ENCODE peak calls at places on chromosomes 6 and 20, in nine cellular contexts. Y is HS-27A, R is iris pigment epithelial cell, C is H54, N is lower lobe of right lung, H is GM12892, Z is LNCaP clone FGC, I is bronchial epithelial cell, K is GM23338. G is an unnamed sample.

GRCh38 chr6:106939848-106940247 is 34.7 kb downstream of the CD24 start:
- DNase-seq in N (no peak), C (no peak), I (no peak), R (no peak), Y (no peak), H (no peak), K (no peak), Z (no peak), G (peak)

GRCh38 chr6:170271771-170272314 is 19.0 kb downstream of the DLL1 start:
- DNase-seq in Z (no peak), N (peak), C (no peak), I (no peak), K (no peak), Y (no peak), R (no peak), H (peak), G (peak)

GRCh38 chr6:76706086-76706485 is 633.6 kb upstream of the IMPG1 start:
- DNase-seq in H (no peak), C (no peak), R (no peak), Z (no peak), Y (no peak), I (peak), K (no peak), N (no peak), G (no peak)

GRCh38 chr6:43491750-43492661 is 14.6 kb downstream of the TJAP1 start:
- DNase-seq in Z (no peak), C (peak), Y (peak), R (peak), N (peak), I (peak), H (no peak), K (no peak), G (no peak)

GRCh38 chr6:125923371-125923877 is 33.1 kb upstream of the HINT3 start:
- DNase-seq in R (peak), H (no peak), N (no peak), Y (no peak), C (no peak), Z (no peak), K (no peak), I (no peak), G (no peak)

GRCh38 chr20:14453259-14453658 is 115.8 kb upstream of the FLRT3 start:
- DNase-seq in H (no peak), N (no peak), Y (no peak), K (no peak), C (no peak), I (no peak), R (no peak), Z (no peak), G (no peak)

GRCh38 chr6:20692023-20692422 is 157.8 kb downstream of the CDKAL1 start:
- DNase-seq in C (no peak), H (no peak), R (no peak), K (no peak), I (no peak), Y (no peak), N (no peak), Z (no peak), G (no peak)

GRCh38 chr6:26152226-26153101 is 65.2 kb downstream of the HFE start:
- DNase-seq in N (no peak), R (peak), H (no peak), Y (no peak), K (no peak), I (peak), Z (no peak), C (no peak), G (no peak)

GRCh38 chr20:62624719-62625455 is 17.4 kb upstream of the SLCO4A1 start:
- DNase-seq in Z (no peak), K (no peak), I (no peak), R (no peak), Y (no peak), H (no peak), N (peak), C (no peak), G (no peak)

GRCh38 chr6:69027861-69028260 is 392.8 kb downstream of the ADGRB3 start:
- DNase-seq in N (no peak), C (no peak), I (no peak), H (no peak), Z (no peak), Y (no peak), K (no peak), R (no peak), G (no peak)

GRCh38 chr20:58147628-58148370 is 80.7 kb downstream of the ANKRD60 start:
- DNase-seq in K (peak), I (no peak), R (no peak), H (no peak), Z (no peak), N (no peak), C (no peak), Y (no peak), G (no peak)

GRCh38 chr20:30506100-30506499 is 751.4 kb upstream of the DEFB115 start:
- DNase-seq in I (no peak), H (no peak), C (no peak), K (peak), N (no peak), Y (no peak), R (no peak), Z (no peak), G (no peak)

GRCh38 chr6:165600606-165601005 is 62.4 kb downstream of the PDE10A start:
- DNase-seq in N (no peak), Y (no peak), H (no peak), K (no peak), C (no peak), Z (no peak), R (no peak), I (no peak), G (no peak)

GRCh38 chr6:108844135-108844534 is 4.1 kb upstream of the ARMC2 start:
- DNase-seq in K (no peak), C (no peak), H (no peak), Y (no peak), Z (no peak), R (no peak), I (no peak), N (no peak), G (no peak)

GRCh38 chr20:38881806-38882440 is 44.3 kb upstream of the FAM83D start:
- DNase-seq in Z (no peak), Y (no peak), K (no peak), N (no peak), C (no peak), H (no peak), I (no peak), R (no peak), G (no peak)

GRCh38 chr6:43395822-43396221 is 26.4 kb upstream of the ZNF318 start:
- DNase-seq in I (no peak), C (peak), K (no peak), H (no peak), Y (no peak), R (no peak), Z (no peak), N (no peak), G (no peak)

GRCh38 chr6:165821754-165822153 is 158.7 kb upstream of the PDE10A start:
- DNase-seq in Y (no peak), K (no peak), N (no peak), H (no peak), Z (no peak), I (peak), C (no peak), R (no peak), G (no peak)

GRCh38 chr20:34190262-34190661 is 51.0 kb upstream of the ASIP start:
- DNase-seq in N (no peak), I (no peak), C (no peak), H (no peak), R (no peak), Z (no peak), K (no peak), Y (no peak), G (no peak)

GRCh38 chr6:26543953-26544352 is 5.8 kb downstream of the HMGN4 start:
- DNase-seq in I (peak), H (no peak), Y (no peak), Z (no peak), K (no peak), R (peak), C (no peak), N (no peak), G (no peak)

GRCh38 chr6:41732601-41733348 is 2.6 kb downstream of the TFEB start:
- DNase-seq in Z (no peak), H (peak), K (peak), Y (no peak), C (no peak), R (peak), I (no peak), N (peak), G (peak)

GRCh38 chr20:17875106-17875980 is 93.3 kb downstream of the SNX5 start:
- DNase-seq in C (no peak), Y (no peak), H (no peak), K (no peak), N (peak), I (peak), R (peak), Z (peak), G (no peak)

GRCh38 chr6:7085911-7086310 is 21.9 kb upstream of the RREB1 start:
- DNase-seq in Y (no peak), K (no peak), R (peak), C (no peak), H (no peak), I (no peak), N (peak), Z (no peak), G (no peak)

GRCh38 chr6:132445201-132445951 is 44.1 kb upstream of the MOXD1 start:
- DNase-seq in C (peak), I (peak), Z (no peak), H (no peak), N (no peak), R (peak), K (peak), Y (peak), G (no peak)

GRCh38 chr6:38784506-38785235 is 69.6 kb downstream of the DNAH8 start:
- DNase-seq in Z (no peak), K (no peak), I (no peak), Y (peak), C (no peak), H (no peak), N (no peak), R (peak), G (no peak)

GRCh38 chr6:61711849-61712248 is 574.2 kb downstream of the KHDRBS2 start:
- DNase-seq in N (no peak), K (peak), Y (no peak), R (no peak), Z (peak), I (no peak), C (no peak), H (no peak), G (no peak)

GRCh38 chr6:135624402-135625297 is 127.1 kb upstream of the AHI1 start:
- DNase-seq in R (peak), Y (no peak), K (no peak), H (no peak), Z (no peak), N (no peak), C (no peak), I (no peak), G (no peak)

G was measured in GM13977.